ENCODE peak calls at places on chromosome 15, in four cellular contexts. M is T-helper 1 cell, L is SK-MEL-5, O is non-pigmented ciliary epithelial cell. D is an unnamed sample.

GRCh38 chr15:95277266-95277665 is 1045.9 kb downstream of the MCTP2 start:
- DNase-seq in M (no peak), L (no peak), O (peak), D (no peak)

GRCh38 chr15:67771201-67771600 is 54.1 kb upstream of the SKOR1 start:
- DNase-seq in M (no peak), L (no peak), O (no peak), D (no peak)

GRCh38 chr15:31062965-31063355 is 38.6 kb downstream of the TRPM1 start:
- DNase-seq in M (no peak), L (no peak), O (no peak), D (no peak)

GRCh38 chr15:38549222-38549621 is 15.4 kb downstream of the RASGRP1 start:
- DNase-seq in M (no peak), L (no peak), O (no peak), D (no peak)

GRCh38 chr15:65408370-65409283 is 14.1 kb downstream of the IGDCC4 start:
- DNase-seq in M (no peak), L (no peak), O (no peak), D (no peak)

GRCh38 chr15:73773428-73773827 is 20.3 kb upstream of the INSYN1 start:
- DNase-seq in M (no peak), L (no peak), O (no peak), D (no peak)

GRCh38 chr15:53437985-53438841 is 321.2 kb downstream of the WDR72 start:
- DNase-seq in M (no peak), L (no peak), O (no peak), D (no peak)

GRCh38 chr15:43966646-43967045 is 139.8 kb downstream of the WDR76 start:
- DNase-seq in M (no peak), L (no peak), O (no peak), D (peak)

GRCh38 chr15:45200799-45201556 is 13.2 kb upstream of the SHF start:
- DNase-seq in M (peak), L (peak), O (peak), D (peak)

GRCh38 chr15:29269485-29270168 is at the start of gene NSMCE3:
- DNase-seq in M (peak), L (peak), O (peak), D (peak)

GRCh38 chr15:99326235-99326634 is 75.0 kb downstream of the LRRC28 start:
- DNase-seq in M (no peak), L (peak), O (no peak), D (no peak)

GRCh38 chr15:43218908-43219706 is 1.7 kb downstream of the EPB42 start:
- DNase-seq in M (no peak), L (peak), O (no peak), D (no peak)

GRCh38 chr15:40282144-40282869 is 557 bp downstream of the ANKRD63 start:
- DNase-seq in M (peak), L (peak), O (no peak), D (no peak)

GRCh38 chr15:69744421-69745162 is 292.0 kb downstream of the RPLP1 start:
- DNase-seq in M (no peak), L (no peak), O (no peak), D (no peak)

GRCh38 chr15:62165029-62165792 is at the start of gene C2CD4B:
- DNase-seq in M (peak), L (no peak), O (no peak), D (no peak)

GRCh38 chr15:34361278-34361677 is 5.7 kb downstream of the LPCAT4 start:
- DNase-seq in M (no peak), L (no peak), O (no peak), D (no peak)

GRCh38 chr15:37148714-37149113 is 48.4 kb upstream of the MEIS2 start:
- DNase-seq in M (no peak), L (no peak), O (no peak), D (no peak)

GRCh38 chr15:85689729-85690128 is 105.0 kb downstream of the KLHL25 start:
- DNase-seq in M (peak), L (peak), O (no peak), D (no peak)

GRCh38 chr15:97978408-97979130 is 18.1 kb downstream of the ARRDC4 start:
- DNase-seq in M (no peak), L (no peak), O (no peak), D (no peak)

D was measured in esophagus muscularis mucosa.